ENCODE peak calls at places on chromosomes 3 and 15, in seven cellular contexts. Y, E, W, X, U, O and B are unnamed samples.

GRCh38 chr15:71106802-71107500 is 8.3 kb upstream of the THSD4 start:
- DNase-seq in W (no peak), U (no peak), E (no peak), Y (no peak), O (no peak), X (no peak), B (no peak)

GRCh38 chr15:62444104-62445027 is 279.3 kb upstream of the C2CD4B start:
- DNase-seq in Y (peak), U (peak), O (no peak), E (no peak), W (peak), X (peak), B (no peak)

GRCh38 chr3:69700949-69701348 is 38.3 kb upstream of the MITF start:
- DNase-seq in O (no peak), W (no peak), X (no peak), U (no peak), Y (no peak), E (no peak), B (no peak)

GRCh38 chr3:134309987-134310700 is 59.5 kb upstream of the RYK start:
- DNase-seq in W (no peak), E (no peak), Y (no peak), O (no peak), X (no peak), U (no peak), B (no peak)

GRCh38 chr3:10292505-10293419 is at the start of gene GHRL:
- DNase-seq in X (no peak), E (no peak), O (no peak), U (no peak), Y (no peak), W (no peak), B (no peak)

GRCh38 chr3:39065197-39065596 is 13.4 kb downstream of the WDR48 start:
- DNase-seq in X (no peak), Y (no peak), U (no peak), W (no peak), O (no peak), E (no peak), B (no peak)

GRCh38 chr3:184986490-184986889 is 166.4 kb downstream of the C3orf70 start:
- DNase-seq in X (no peak), W (no peak), U (no peak), O (no peak), Y (no peak), E (no peak), B (no peak)

GRCh38 chr3:71345429-71346027 is 238.0 kb downstream of the FOXP1 start:
- DNase-seq in W (no peak), U (no peak), Y (no peak), O (no peak), E (no peak), X (no peak), B (no peak)

GRCh38 chr3:52851348-52851747 is 16.5 kb upstream of the MUSTN1 start:
- DNase-seq in E (peak), U (peak), W (no peak), Y (no peak), X (peak), O (no peak), B (no peak)

GRCh38 chr3:4421121-4421520 is 45.9 kb downstream of the SUMF1 start:
- DNase-seq in X (peak), U (no peak), W (no peak), O (no peak), Y (no peak), E (no peak), B (no peak)

GRCh38 chr3:113736548-113737089 is 9.4 kb downstream of the NAA50 start:
- DNase-seq in E (peak), U (peak), O (no peak), X (no peak), W (no peak), Y (no peak), B (no peak)

GRCh38 chr15:46815765-46816164 is 901.5 kb upstream of the SEMA6D start:
- DNase-seq in X (no peak), E (no peak), Y (no peak), W (peak), U (no peak), O (no peak), B (no peak)

GRCh38 chr3:140995881-140996280 is 54.2 kb downstream of the SLC25A36 start:
- DNase-seq in O (no peak), Y (no peak), E (no peak), X (no peak), W (no peak), U (no peak), B (no peak)

GRCh38 chr3:156366559-156366958 is 188.4 kb downstream of the SSR3 start:
- DNase-seq in Y (no peak), X (no peak), O (no peak), E (no peak), U (no peak), W (no peak), B (no peak)

GRCh38 chr3:138359549-138360271 is 11.3 kb downstream of the MRAS start:
- DNase-seq in O (no peak), U (no peak), Y (no peak), E (no peak), X (no peak), W (no peak), B (no peak)

GRCh38 chr3:126179825-126180476 is 435 bp downstream of the ALDH1L1 start:
- DNase-seq in O (no peak), W (peak), E (peak), U (no peak), X (no peak), Y (no peak), B (no peak)

GRCh38 chr3:179297971-179298725 is 24.7 kb upstream of the ZNF639 start:
- DNase-seq in U (no peak), X (no peak), O (no peak), Y (no peak), E (no peak), W (no peak), B (no peak)

GRCh38 chr3:135887220-135887619 is 78.3 kb upstream of the PPP2R3A start:
- DNase-seq in X (peak), O (no peak), W (no peak), U (no peak), Y (no peak), E (no peak), B (no peak)

GRCh38 chr3:42875325-42876151 is at the start of gene CYP8B1:
- DNase-seq in X (no peak), O (no peak), Y (no peak), E (no peak), U (no peak), W (no peak), B (no peak)

GRCh38 chr3:154132777-154133375 is 11.7 kb downstream of the ARHGEF26 start:
- DNase-seq in O (no peak), X (no peak), U (no peak), Y (no peak), W (no peak), E (no peak), B (no peak)

GRCh38 chr15:25717116-25717755 is 145.9 kb downstream of the ATP10A start:
- DNase-seq in W (no peak), E (no peak), Y (no peak), X (no peak), O (no peak), U (no peak), B (no peak)

GRCh38 chr3:173529062-173529711 is 131.6 kb downstream of the NLGN1 start:
- DNase-seq in E (no peak), W (no peak), U (no peak), O (no peak), Y (no peak), X (peak), B (no peak)